ENCODE peak calls at places on chromosomes 7 and 10, in ten cellular contexts. H, C, N, I, F, P, K, E, B and J are unnamed samples.

GRCh38 chr7:77958436-77958835 is 159.9 kb downstream of the PHTF2 start:
- DNase-seq in H (no peak), C (no peak), N (no peak), I (no peak), F (no peak), P (no peak), K (no peak), E (no peak), B (no peak), J (no peak)

GRCh38 chr7:55517191-55517633 is 55.1 kb downstream of the VOPP1 start:
- DNase-seq in H (no peak), C (no peak), N (no peak), I (no peak), F (no peak), P (no peak), K (peak; percentile 42), E (no peak), B (no peak), J (no peak)

GRCh38 chr7:12765431-12766100 is 78.1 kb downstream of the ARL4A start:
- DNase-seq in H (no peak), C (no peak), N (no peak), I (no peak), F (no peak), P (no peak), K (no peak), E (no peak), B (no peak), J (no peak)

GRCh38 chr10:43105119-43105792 is 28.4 kb downstream of the RET start:
- DNase-seq in H (peak; percentile 82), C (peak; percentile 83), N (peak; percentile 63), I (peak; percentile 61), F (peak; percentile 85), P (peak; percentile 61), K (peak; percentile 77), E (peak; percentile 68), B (peak; percentile 65), J (peak; percentile 62)

GRCh38 chr7:92778972-92779371 is 57.4 kb downstream of the CDK6 start:
- DNase-seq in H (no peak), C (peak; percentile 79), N (no peak), I (no peak), F (peak; percentile 37), P (no peak), K (no peak), E (no peak), B (no peak), J (no peak)

GRCh38 chr7:90706067-90706716 is 110.1 kb downstream of the CDK14 start:
- DNase-seq in H (peak; percentile 58), C (no peak), N (no peak), I (no peak), F (no peak), P (peak; percentile 78), K (no peak), E (no peak), B (no peak), J (no peak)

GRCh38 chr7:18619311-18619710 is 123.8 kb downstream of the HDAC9 start:
- DNase-seq in H (no peak), C (no peak), N (no peak), I (no peak), F (no peak), P (no peak), K (no peak), E (no peak), B (no peak), J (no peak)

GRCh38 chr10:22761569-22762220 is 47.3 kb upstream of the PIP4K2A start:
- DNase-seq in H (no peak), C (no peak), N (no peak), I (no peak), F (no peak), P (no peak), K (no peak), E (no peak), B (no peak), J (no peak)

GRCh38 chr10:35420044-35420443 is 83.7 kb downstream of the CCNY start:
- DNase-seq in H (no peak), C (no peak), N (no peak), I (no peak), F (no peak), P (no peak), K (no peak), E (no peak), B (no peak), J (no peak)

GRCh38 chr7:120131096-120131839 is 141.7 kb upstream of the KCND2 start:
- DNase-seq in H (no peak), C (no peak), N (no peak), I (no peak), F (no peak), P (no peak), K (no peak), E (no peak), B (no peak), J (no peak)

GRCh38 chr10:65234261-65234660 is 1691.6 kb upstream of the LRRTM3 start:
- DNase-seq in H (peak; percentile 1), C (no peak), N (no peak), I (no peak), F (no peak), P (peak; percentile 33), K (no peak), E (no peak), B (no peak), J (no peak)

GRCh38 chr7:115805458-115805857 is 225.1 kb downstream of the TFEC start:
- DNase-seq in H (no peak), C (no peak), N (no peak), I (no peak), F (no peak), P (no peak), K (no peak), E (no peak), B (no peak), J (no peak)

GRCh38 chr7:117839507-117839906 is 33.7 kb downstream of the CTTNBP2 start:
- DNase-seq in H (no peak), C (no peak), N (no peak), I (no peak), F (no peak), P (no peak), K (no peak), E (no peak), B (no peak), J (no peak)

GRCh38 chr7:15104411-15105092 is 202.0 kb upstream of the DGKB start:
- DNase-seq in H (peak; percentile 2), C (no peak), N (no peak), I (no peak), F (no peak), P (no peak), K (no peak), E (no peak), B (no peak), J (no peak)